ENCODE peak calls at places on chromosomes 13 and 19, in five cellular contexts. One of them, this sample, is unnamed.

GRCh38 chr19:39924389-39924788 is 10.0 kb downstream of the FCGBP start:
- DNase-seq in PC-3: no peak
- DNase-seq in H1: no peak
- DNase-seq in mesenchymal stem cell: no peak
- DNase-seq in HCT116: no peak
- DNase-seq in this sample: no peak

GRCh38 chr13:49464621-49465325 is 20.7 kb downstream of the SETDB2 start:
- DNase-seq in PC-3: no peak
- DNase-seq in H1: no peak
- DNase-seq in mesenchymal stem cell: peak
- DNase-seq in HCT116: no peak
- DNase-seq in this sample: no peak

GRCh38 chr13:76944457-76944856 is 3.9 kb upstream of the ACOD1 start:
- DNase-seq in PC-3: peak
- DNase-seq in H1: no peak
- DNase-seq in mesenchymal stem cell: peak
- DNase-seq in HCT116: no peak
- DNase-seq in this sample: no peak

GRCh38 chr19:3695986-3696659 is 4.1 kb downstream of the PIP5K1C start:
- DNase-seq in PC-3: no peak
- DNase-seq in H1: no peak
- DNase-seq in mesenchymal stem cell: no peak
- DNase-seq in HCT116: no peak
- DNase-seq in this sample: no peak

GRCh38 chr13:27170521-27171243 is 929 bp downstream of the USP12 start:
- DNase-seq in PC-3: peak
- DNase-seq in H1: peak
- DNase-seq in mesenchymal stem cell: no peak
- DNase-seq in HCT116: peak
- DNase-seq in this sample: peak

GRCh38 chr13:31223640-31224039 is 23.9 kb downstream of the B3GLCT start:
- DNase-seq in PC-3: no peak
- DNase-seq in H1: no peak
- DNase-seq in mesenchymal stem cell: no peak
- DNase-seq in HCT116: no peak
- DNase-seq in this sample: no peak

GRCh38 chr19:42334697-42335373 is 9.4 kb downstream of the MEGF8 start:
- DNase-seq in PC-3: no peak
- DNase-seq in H1: no peak
- DNase-seq in mesenchymal stem cell: no peak
- DNase-seq in HCT116: no peak
- DNase-seq in this sample: no peak

GRCh38 chr13:20945952-20946383 is 43.4 kb upstream of the XPO4 start:
- DNase-seq in PC-3: no peak
- DNase-seq in H1: peak
- DNase-seq in mesenchymal stem cell: peak
- DNase-seq in HCT116: no peak
- DNase-seq in this sample: peak

GRCh38 chr19:33472696-33473624 is 48.6 kb downstream of the PEPD start:
- DNase-seq in PC-3: peak
- DNase-seq in H1: no peak
- DNase-seq in mesenchymal stem cell: peak
- DNase-seq in HCT116: no peak
- DNase-seq in this sample: no peak

GRCh38 chr19:51810228-51810627 is 15.3 kb downstream of the FPR3 start:
- DNase-seq in PC-3: peak
- DNase-seq in H1: no peak
- DNase-seq in mesenchymal stem cell: no peak
- DNase-seq in HCT116: no peak
- DNase-seq in this sample: peak

GRCh38 chr13:98405107-98405571 is 171.8 kb downstream of the STK24 start:
- DNase-seq in PC-3: no peak
- DNase-seq in H1: no peak
- DNase-seq in mesenchymal stem cell: no peak
- DNase-seq in HCT116: no peak
- DNase-seq in this sample: no peak

GRCh38 chr19:50377051-50377441 is 789 bp downstream of the NR1H2 start:
- DNase-seq in PC-3: peak
- DNase-seq in H1: peak
- DNase-seq in mesenchymal stem cell: peak
- DNase-seq in HCT116: peak
- DNase-seq in this sample: no peak

GRCh38 chr19:16135410-16136127 is 7.9 kb upstream of the HSH2D start:
- DNase-seq in PC-3: no peak
- DNase-seq in H1: no peak
- DNase-seq in mesenchymal stem cell: no peak
- DNase-seq in HCT116: no peak
- DNase-seq in this sample: no peak

GRCh38 chr19:4686700-4687099 is 16.6 kb upstream of the MYDGF start:
- DNase-seq in PC-3: no peak
- DNase-seq in H1: no peak
- DNase-seq in mesenchymal stem cell: no peak
- DNase-seq in HCT116: no peak
- DNase-seq in this sample: no peak

GRCh38 chr13:113483504-113484287 is 6.8 kb downstream of the DCUN1D2 start:
- DNase-seq in PC-3: no peak
- DNase-seq in H1: no peak
- DNase-seq in mesenchymal stem cell: no peak
- DNase-seq in HCT116: no peak
- DNase-seq in this sample: no peak

GRCh38 chr19:49116544-49116943 is 2.4 kb downstream of the LIN7B start:
- DNase-seq in PC-3: no peak
- DNase-seq in H1: no peak
- DNase-seq in mesenchymal stem cell: no peak
- DNase-seq in HCT116: no peak
- DNase-seq in this sample: no peak

GRCh38 chr19:51198641-51199040 is 26.2 kb upstream of the CD33 start:
- DNase-seq in PC-3: no peak
- DNase-seq in H1: no peak
- DNase-seq in mesenchymal stem cell: no peak
- DNase-seq in HCT116: no peak
- DNase-seq in this sample: no peak

GRCh38 chr19:45517641-45518468 is 10.6 kb downstream of the VASP start:
- DNase-seq in PC-3: no peak
- DNase-seq in H1: no peak
- DNase-seq in mesenchymal stem cell: no peak
- DNase-seq in HCT116: no peak
- DNase-seq in this sample: no peak

GRCh38 chr13:113927661-113928581 is 46.0 kb downstream of the C13orf46 start:
- DNase-seq in PC-3: no peak
- DNase-seq in H1: no peak
- DNase-seq in mesenchymal stem cell: peak
- DNase-seq in HCT116: no peak
- DNase-seq in this sample: no peak

GRCh38 chr13:114145256-114145655 is 12.8 kb upstream of the RASA3 start:
- DNase-seq in PC-3: no peak
- DNase-seq in H1: no peak
- DNase-seq in mesenchymal stem cell: no peak
- DNase-seq in HCT116: no peak
- DNase-seq in this sample: no peak

GRCh38 chr19:55070755-55071502 is 4.7 kb upstream of the EPS8L1 start:
- DNase-seq in PC-3: peak
- DNase-seq in H1: no peak
- DNase-seq in mesenchymal stem cell: peak
- DNase-seq in HCT116: peak
- DNase-seq in this sample: no peak

GRCh38 chr19:47122359-47123335 is 8.0 kb upstream of the SAE1 start:
- DNase-seq in PC-3: peak
- DNase-seq in H1: no peak
- DNase-seq in mesenchymal stem cell: peak
- DNase-seq in HCT116: no peak
- DNase-seq in this sample: no peak

GRCh38 chr19:38389101-38389925 is 816 bp downstream of the SPRED3 start:
- DNase-seq in PC-3: peak
- DNase-seq in H1: peak
- DNase-seq in mesenchymal stem cell: peak
- DNase-seq in HCT116: no peak
- DNase-seq in this sample: no peak

GRCh38 chr13:112726018-112726767 is 36.4 kb downstream of the ATP11A start:
- DNase-seq in PC-3: peak
- DNase-seq in H1: no peak
- DNase-seq in mesenchymal stem cell: no peak
- DNase-seq in HCT116: no peak
- DNase-seq in this sample: no peak

DNA sequence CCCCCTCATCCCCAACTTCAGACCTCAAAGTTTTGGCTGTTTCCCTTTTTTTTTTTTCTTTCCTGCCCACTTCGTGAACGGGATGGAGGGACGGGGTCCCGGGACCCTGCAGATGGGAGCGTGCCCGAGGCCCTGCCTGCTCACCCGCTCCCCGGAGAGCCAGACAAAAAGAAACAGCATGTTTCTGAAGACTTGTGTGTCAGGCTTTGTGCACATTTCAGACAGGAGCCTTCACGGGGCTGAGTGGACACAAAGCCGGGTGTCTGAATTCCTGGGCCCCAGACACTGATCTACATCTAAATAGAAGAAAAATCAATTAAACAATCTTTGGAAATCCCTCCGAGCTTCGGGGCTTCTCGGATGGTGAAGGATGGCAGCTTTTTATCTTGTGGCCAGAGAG is 4.1 kb downstream of the PGPEP1 start:
- DNase-seq in PC-3: no peak
- DNase-seq in H1: no peak
- DNase-seq in mesenchymal stem cell: no peak
- DNase-seq in HCT116: no peak
- DNase-seq in this sample: no peak
- H3K4me2 ChIP-seq in PC-3: no peak
- H3K4me2 ChIP-seq in H1: no peak
- H3K4me2 ChIP-seq in mesenchymal stem cell: no peak
- H3K4me2 ChIP-seq in HCT116: peak
- H3K4me2 ChIP-seq in this sample: no peak

GRCh38 chr19:34732548-34733255 is 1.3 kb upstream of the ZNF181 start:
- DNase-seq in PC-3: no peak
- DNase-seq in H1: peak
- DNase-seq in mesenchymal stem cell: no peak
- DNase-seq in HCT116: no peak
- DNase-seq in this sample: no peak

GRCh38 chr19:34733266-34733825 is 697 bp upstream of the ZNF181 start:
- DNase-seq in PC-3: no peak
- DNase-seq in H1: no peak
- DNase-seq in mesenchymal stem cell: no peak
- DNase-seq in HCT116: no peak
- DNase-seq in this sample: peak

GRCh38 chr19:34731964-34732363 is 2.1 kb upstream of the ZNF181 start:
- DNase-seq in PC-3: no peak
- DNase-seq in H1: no peak
- DNase-seq in mesenchymal stem cell: no peak
- DNase-seq in HCT116: no peak
- DNase-seq in this sample: no peak

GRCh38 chr19:34733826-34734600 is at the start of gene ZNF181:
- DNase-seq in PC-3: peak
- DNase-seq in H1: peak
- DNase-seq in mesenchymal stem cell: peak
- DNase-seq in HCT116: peak
- DNase-seq in this sample: peak

DNA sequence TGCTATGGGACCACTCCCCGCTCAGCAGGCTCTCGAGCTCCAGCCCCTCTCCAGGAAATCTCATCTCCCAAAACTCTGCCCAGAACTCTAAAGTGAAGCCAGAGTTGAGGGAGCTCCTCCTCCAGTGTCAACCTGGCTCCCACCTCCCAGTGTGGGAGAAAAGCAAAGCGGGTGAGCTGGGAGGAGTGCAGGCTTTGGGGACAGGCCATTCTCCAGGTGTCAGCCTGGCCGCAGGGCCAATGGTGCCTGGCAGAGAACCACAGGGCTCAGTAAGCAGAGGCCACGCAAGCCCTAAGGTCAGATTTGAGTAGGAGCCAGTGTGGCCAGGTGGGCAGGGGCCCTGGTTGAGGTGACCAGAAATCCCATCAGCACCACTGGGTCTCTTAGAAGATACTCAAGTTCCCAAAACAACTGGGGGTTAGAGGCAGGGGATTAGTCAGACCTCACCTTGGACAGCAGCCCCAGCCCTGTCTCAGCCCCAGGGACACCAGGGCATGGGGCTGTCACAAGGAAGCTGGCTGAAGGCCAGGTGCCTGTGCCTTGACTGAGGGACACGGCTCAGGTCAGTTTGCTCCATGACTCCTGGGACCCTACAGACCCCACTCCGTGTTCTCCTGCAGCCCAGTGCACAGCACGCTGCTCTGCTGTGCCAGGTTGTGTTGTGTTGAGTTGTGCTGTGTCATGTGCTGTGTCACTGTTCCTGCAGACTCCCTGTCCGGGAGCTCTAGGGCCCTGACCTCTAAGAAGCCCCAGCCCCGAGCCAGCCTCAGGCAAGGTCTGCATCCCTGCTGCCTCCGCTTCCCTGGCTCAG is 2.8 kb upstream of the ZNF181 start:
- DNase-seq in PC-3: no peak
- DNase-seq in H1: no peak
- DNase-seq in mesenchymal stem cell: no peak
- DNase-seq in HCT116: no peak
- DNase-seq in this sample: no peak
- H3K4me2 ChIP-seq in PC-3: no peak
- H3K4me2 ChIP-seq in H1: no peak
- H3K4me2 ChIP-seq in mesenchymal stem cell: no peak
- H3K4me2 ChIP-seq in HCT116: no peak
- H3K4me2 ChIP-seq in this sample: no peak

DNA sequence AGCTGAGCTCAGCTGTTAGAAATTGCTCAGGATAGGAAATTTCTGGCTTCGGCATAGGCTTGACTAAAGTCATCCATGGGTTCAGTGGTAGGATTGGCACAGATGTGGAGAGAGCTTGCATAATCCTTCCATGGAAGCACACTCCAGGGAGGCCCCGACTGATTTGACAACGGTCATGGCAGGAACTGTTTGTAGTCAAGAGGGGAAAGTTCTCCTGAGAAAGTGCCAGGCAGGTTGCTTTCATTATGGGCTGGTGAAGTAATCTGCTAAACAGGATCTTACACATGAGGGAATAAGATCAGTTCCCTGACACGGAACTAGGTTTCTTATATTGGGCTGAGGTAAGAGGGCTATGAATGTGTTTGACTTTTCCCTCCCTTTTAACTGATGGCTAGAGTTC is 120.1 kb downstream of the RGCC start:
- DNase-seq in PC-3: no peak
- DNase-seq in H1: no peak
- DNase-seq in mesenchymal stem cell: peak
- DNase-seq in HCT116: no peak
- DNase-seq in this sample: no peak
- H3K4me2 ChIP-seq in PC-3: no peak
- H3K4me2 ChIP-seq in H1: no peak
- H3K4me2 ChIP-seq in mesenchymal stem cell: no peak
- H3K4me2 ChIP-seq in HCT116: no peak
- H3K4me2 ChIP-seq in this sample: no peak

GRCh38 chr19:31350693-31351211 is 1.5 kb upstream of the TSHZ3 start:
- DNase-seq in PC-3: peak
- DNase-seq in H1: peak
- DNase-seq in mesenchymal stem cell: peak
- DNase-seq in HCT116: no peak
- DNase-seq in this sample: peak

GRCh38 chr19:31349160-31349881 is at the start of gene TSHZ3:
- DNase-seq in PC-3: peak
- DNase-seq in H1: peak
- DNase-seq in mesenchymal stem cell: peak
- DNase-seq in HCT116: no peak
- DNase-seq in this sample: peak

GRCh38 chr19:31348416-31349159 is 648 bp downstream of the TSHZ3 start:
- DNase-seq in PC-3: no peak
- DNase-seq in H1: peak
- DNase-seq in mesenchymal stem cell: peak
- DNase-seq in HCT116: no peak
- DNase-seq in this sample: peak

GRCh38 chr19:31351212-31352193 is 2.3 kb upstream of the TSHZ3 start:
- DNase-seq in PC-3: peak
- DNase-seq in H1: peak
- DNase-seq in mesenchymal stem cell: peak
- DNase-seq in HCT116: no peak
- DNase-seq in this sample: peak

GRCh38 chr19:31350033-31350692 is 927 bp upstream of the TSHZ3 start:
- DNase-seq in PC-3: no peak
- DNase-seq in H1: peak
- DNase-seq in mesenchymal stem cell: peak
- DNase-seq in HCT116: no peak
- DNase-seq in this sample: peak
- H3K4me2 ChIP-seq in PC-3: peak
- H3K4me2 ChIP-seq in H1: peak
- H3K4me2 ChIP-seq in mesenchymal stem cell: peak
- H3K4me2 ChIP-seq in HCT116: no peak
- H3K4me2 ChIP-seq in this sample: peak

This sample was measured in DND-41.